ENCODE peak calls at places on chromosome 18, in eight cellular contexts. One of them, this sample, is unnamed.

GRCh38 chr18:76697441-76697901 is 124.9 kb upstream of the ZNF236 start:
- DNase-seq in heart right ventricle: no peak
- DNase-seq in left ventricle myocardium inferior: no peak
- DNase-seq in fibroblast of lung: peak; percentile 13
- DNase-seq in ovary: no peak
- DNase-seq in prostate gland: no peak
- DNase-seq in body of pancreas: no peak
- DNase-seq in DND-41: no peak
- DNase-seq in this sample: no peak

GRCh38 chr18:79881695-79882094 is 69.8 kb downstream of the SLC66A2 start:
- DNase-seq in heart right ventricle: no peak
- DNase-seq in left ventricle myocardium inferior: no peak
- DNase-seq in fibroblast of lung: no peak
- DNase-seq in ovary: no peak
- DNase-seq in prostate gland: no peak
- DNase-seq in body of pancreas: no peak
- DNase-seq in DND-41: no peak
- DNase-seq in this sample: no peak

GRCh38 chr18:75248426-75249191 is 38.0 kb downstream of the TSHZ1 start:
- DNase-seq in heart right ventricle: no peak
- DNase-seq in left ventricle myocardium inferior: no peak
- DNase-seq in fibroblast of lung: no peak
- DNase-seq in ovary: no peak
- DNase-seq in prostate gland: no peak
- DNase-seq in body of pancreas: no peak
- DNase-seq in DND-41: no peak
- DNase-seq in this sample: no peak

GRCh38 chr18:44818148-44818547 is 137.5 kb downstream of the SETBP1 start:
- DNase-seq in heart right ventricle: no peak
- DNase-seq in left ventricle myocardium inferior: no peak
- DNase-seq in fibroblast of lung: no peak
- DNase-seq in ovary: no peak
- DNase-seq in prostate gland: no peak
- DNase-seq in body of pancreas: no peak
- DNase-seq in DND-41: no peak
- DNase-seq in this sample: no peak

GRCh38 chr18:48422947-48423378 is 13.8 kb upstream of the ZBTB7C start:
- DNase-seq in heart right ventricle: no peak
- DNase-seq in left ventricle myocardium inferior: no peak
- DNase-seq in fibroblast of lung: no peak
- DNase-seq in ovary: no peak
- DNase-seq in prostate gland: no peak
- DNase-seq in body of pancreas: no peak
- DNase-seq in DND-41: no peak
- DNase-seq in this sample: no peak

GRCh38 chr18:10205136-10205535 is 249.3 kb upstream of the APCDD1 start:
- DNase-seq in heart right ventricle: peak; percentile 36
- DNase-seq in left ventricle myocardium inferior: no peak
- DNase-seq in fibroblast of lung: no peak
- DNase-seq in ovary: no peak
- DNase-seq in prostate gland: no peak
- DNase-seq in body of pancreas: peak; percentile 21
- DNase-seq in DND-41: no peak
- DNase-seq in this sample: no peak

GRCh38 chr18:22542400-22542835 is 124.7 kb upstream of the CTAGE1 start:
- DNase-seq in heart right ventricle: no peak
- DNase-seq in left ventricle myocardium inferior: peak; percentile 25
- DNase-seq in fibroblast of lung: peak; percentile 47
- DNase-seq in ovary: peak; percentile 64
- DNase-seq in prostate gland: no peak
- DNase-seq in body of pancreas: no peak
- DNase-seq in DND-41: no peak
- DNase-seq in this sample: no peak

GRCh38 chr18:79522451-79523220 is 126.9 kb downstream of the NFATC1 start:
- DNase-seq in heart right ventricle: no peak
- DNase-seq in left ventricle myocardium inferior: no peak
- DNase-seq in fibroblast of lung: no peak
- DNase-seq in ovary: no peak
- DNase-seq in prostate gland: no peak
- DNase-seq in body of pancreas: no peak
- DNase-seq in DND-41: no peak
- DNase-seq in this sample: no peak

GRCh38 chr18:78813156-78813555 is 166.5 kb upstream of the SALL3 start:
- DNase-seq in heart right ventricle: no peak
- DNase-seq in left ventricle myocardium inferior: no peak
- DNase-seq in fibroblast of lung: no peak
- DNase-seq in ovary: no peak
- DNase-seq in prostate gland: no peak
- DNase-seq in body of pancreas: no peak
- DNase-seq in DND-41: no peak
- DNase-seq in this sample: no peak

GRCh38 chr18:48942086-48942485 is 8.7 kb downstream of the SMAD7 start:
- DNase-seq in heart right ventricle: no peak
- DNase-seq in left ventricle myocardium inferior: no peak
- DNase-seq in fibroblast of lung: no peak
- DNase-seq in ovary: no peak
- DNase-seq in prostate gland: no peak
- DNase-seq in body of pancreas: no peak
- DNase-seq in DND-41: no peak
- DNase-seq in this sample: no peak

GRCh38 chr18:5311273-5312009 is 15.9 kb upstream of the ZBTB14 start:
- DNase-seq in heart right ventricle: no peak
- DNase-seq in left ventricle myocardium inferior: no peak
- DNase-seq in fibroblast of lung: peak; percentile 40
- DNase-seq in ovary: no peak
- DNase-seq in prostate gland: no peak
- DNase-seq in body of pancreas: no peak
- DNase-seq in DND-41: no peak
- DNase-seq in this sample: no peak

GRCh38 chr18:67425724-67426123 is 90.8 kb downstream of the DSEL start:
- DNase-seq in heart right ventricle: no peak
- DNase-seq in left ventricle myocardium inferior: no peak
- DNase-seq in fibroblast of lung: peak; percentile 82
- DNase-seq in ovary: no peak
- DNase-seq in prostate gland: no peak
- DNase-seq in body of pancreas: no peak
- DNase-seq in DND-41: no peak
- DNase-seq in this sample: no peak

GRCh38 chr18:56158676-56159075 is 479.7 kb downstream of the TXNL1 start:
- DNase-seq in heart right ventricle: no peak
- DNase-seq in left ventricle myocardium inferior: no peak
- DNase-seq in fibroblast of lung: no peak
- DNase-seq in ovary: no peak
- DNase-seq in prostate gland: no peak
- DNase-seq in body of pancreas: no peak
- DNase-seq in DND-41: no peak
- DNase-seq in this sample: no peak

GRCh38 chr18:44080054-44080453 is 600.6 kb upstream of the SETBP1 start:
- DNase-seq in heart right ventricle: no peak
- DNase-seq in left ventricle myocardium inferior: no peak
- DNase-seq in fibroblast of lung: no peak
- DNase-seq in ovary: no peak
- DNase-seq in prostate gland: no peak
- DNase-seq in body of pancreas: no peak
- DNase-seq in DND-41: no peak
- DNase-seq in this sample: no peak

GRCh38 chr18:23099621-23100020 is 35.7 kb upstream of the CABLES1 start:
- DNase-seq in heart right ventricle: no peak
- DNase-seq in left ventricle myocardium inferior: no peak
- DNase-seq in fibroblast of lung: no peak
- DNase-seq in ovary: no peak
- DNase-seq in prostate gland: peak; percentile 26
- DNase-seq in body of pancreas: no peak
- DNase-seq in DND-41: no peak
- DNase-seq in this sample: no peak

DNA sequence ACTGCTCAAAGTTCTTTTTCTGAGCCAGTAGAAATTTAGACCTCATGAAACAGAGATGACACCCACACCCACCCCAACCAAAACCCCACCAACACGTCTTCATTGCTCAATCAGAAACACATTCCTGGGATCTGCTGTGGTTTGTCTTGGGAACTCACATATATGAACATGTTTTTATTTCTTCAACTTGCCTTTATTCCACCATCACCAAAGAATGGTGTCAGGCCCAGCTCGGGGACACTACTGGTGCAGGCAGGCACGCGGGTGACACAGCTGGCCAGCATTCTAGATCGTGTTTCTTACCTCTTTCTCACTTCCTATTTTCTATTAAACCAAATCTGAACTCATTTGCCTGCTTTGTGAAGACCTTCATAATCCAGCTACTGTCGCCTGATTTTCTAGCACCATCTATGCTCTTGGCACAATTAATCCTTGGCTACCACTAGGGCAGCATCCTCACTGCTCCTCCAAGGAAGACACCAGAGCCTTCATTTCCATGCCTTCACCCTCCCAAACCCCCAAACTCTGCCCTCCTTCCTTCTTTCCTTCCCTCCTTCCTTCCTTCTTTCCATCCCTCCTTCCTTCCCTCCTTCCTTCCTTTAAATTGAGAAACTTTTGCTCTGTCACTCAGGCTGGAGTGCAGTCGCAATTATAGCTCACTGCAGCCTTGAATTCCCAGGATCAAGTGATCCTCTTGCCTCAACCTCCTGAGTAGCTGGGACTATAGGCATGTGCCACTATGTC is 157.1 kb downstream of the BCL2 start:
- DNase-seq in heart right ventricle: no peak
- DNase-seq in left ventricle myocardium inferior: no peak
- DNase-seq in fibroblast of lung: peak; percentile 72
- DNase-seq in ovary: no peak
- DNase-seq in prostate gland: no peak
- DNase-seq in body of pancreas: no peak
- DNase-seq in DND-41: no peak
- DNase-seq in this sample: no peak
- TF ChIP-seq CTCF in heart right ventricle: no peak
- TF ChIP-seq CTCF in left ventricle myocardium inferior: no peak
- TF ChIP-seq CTCF in fibroblast of lung: no peak
- TF ChIP-seq CTCF in ovary: peak; percentile 3
- TF ChIP-seq CTCF in prostate gland: no peak
- TF ChIP-seq CTCF in body of pancreas: no peak
- TF ChIP-seq CTCF in DND-41: no peak
- TF ChIP-seq CTCF in this sample: no peak

GRCh38 chr18:272650-273049 is 4.8 kb upstream of the THOC1 start:
- DNase-seq in heart right ventricle: no peak
- DNase-seq in left ventricle myocardium inferior: no peak
- DNase-seq in fibroblast of lung: no peak
- DNase-seq in ovary: no peak
- DNase-seq in prostate gland: no peak
- DNase-seq in body of pancreas: no peak
- DNase-seq in DND-41: no peak
- DNase-seq in this sample: no peak

GRCh38 chr18:267380-267687 is 513 bp downstream of the THOC1 start:
- DNase-seq in heart right ventricle: no peak
- DNase-seq in left ventricle myocardium inferior: no peak
- DNase-seq in fibroblast of lung: no peak
- DNase-seq in ovary: no peak
- DNase-seq in prostate gland: peak; percentile 6
- DNase-seq in body of pancreas: peak; percentile 23
- DNase-seq in DND-41: no peak
- DNase-seq in this sample: no peak

GRCh38 chr18:273525-273924 is 5.7 kb upstream of the THOC1 start:
- DNase-seq in heart right ventricle: no peak
- DNase-seq in left ventricle myocardium inferior: no peak
- DNase-seq in fibroblast of lung: no peak
- DNase-seq in ovary: no peak
- DNase-seq in prostate gland: no peak
- DNase-seq in body of pancreas: no peak
- DNase-seq in DND-41: no peak
- DNase-seq in this sample: no peak

GRCh38 chr18:267688-268552 is at the start of gene THOC1:
- DNase-seq in heart right ventricle: peak; percentile 93
- DNase-seq in left ventricle myocardium inferior: peak; percentile 93
- DNase-seq in fibroblast of lung: peak; percentile 90
- DNase-seq in ovary: peak; percentile 92
- DNase-seq in prostate gland: peak; percentile 91
- DNase-seq in body of pancreas: peak; percentile 95
- DNase-seq in DND-41: peak; percentile 94
- DNase-seq in this sample: peak; percentile 81

GRCh38 chr18:269480-270090 is 1.7 kb upstream of the THOC1 start:
- DNase-seq in heart right ventricle: no peak
- DNase-seq in left ventricle myocardium inferior: no peak
- DNase-seq in fibroblast of lung: no peak
- DNase-seq in ovary: no peak
- DNase-seq in prostate gland: no peak
- DNase-seq in body of pancreas: no peak
- DNase-seq in DND-41: no peak
- DNase-seq in this sample: no peak
- H3K4me3 ChIP-seq in heart right ventricle: no peak overlapping the region
- H3K4me3 ChIP-seq in left ventricle myocardium inferior: peak overlapping the region; percentile 89
- H3K4me3 ChIP-seq in fibroblast of lung: no peak overlapping the region
- H3K4me3 ChIP-seq in ovary: no peak overlapping the region
- H3K4me3 ChIP-seq in prostate gland: no peak overlapping the region
- H3K4me3 ChIP-seq in body of pancreas: no peak overlapping the region
- H3K4me3 ChIP-seq in DND-41: no peak overlapping the region
- H3K4me3 ChIP-seq in this sample: no peak overlapping the region

DNA sequence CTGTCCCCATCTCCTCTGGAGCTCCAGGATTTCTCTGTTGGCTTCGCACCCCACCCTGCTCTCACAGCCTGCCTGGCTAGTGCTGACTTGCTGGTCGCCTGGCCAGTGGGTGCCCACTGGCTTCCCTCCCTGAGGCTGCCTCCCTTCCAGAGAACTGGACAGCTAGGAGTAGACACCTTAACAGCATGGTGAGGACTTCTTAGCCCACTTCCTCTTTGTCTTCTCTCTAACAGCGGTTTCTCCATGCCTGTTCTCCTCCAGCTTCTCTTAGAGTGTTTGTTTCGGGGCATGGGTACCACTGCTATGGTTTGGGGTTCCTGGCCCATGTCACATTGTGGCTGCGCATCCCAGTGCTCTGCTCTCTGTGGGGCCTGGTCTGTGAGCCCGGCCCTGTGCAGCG is 37.1 kb downstream of the ZNF532 start:
- DNase-seq in heart right ventricle: no peak
- DNase-seq in left ventricle myocardium inferior: no peak
- DNase-seq in fibroblast of lung: no peak
- DNase-seq in ovary: no peak
- DNase-seq in prostate gland: no peak
- DNase-seq in body of pancreas: no peak
- DNase-seq in DND-41: no peak
- DNase-seq in this sample: no peak
- H3K4me1 ChIP-seq in heart right ventricle: peaks cover 9% of the 10 kb centered on the region
- H3K4me1 ChIP-seq in left ventricle myocardium inferior: peaks cover 39% of the 10 kb centered on the region
- H3K4me1 ChIP-seq in fibroblast of lung: no peaks in the 10 kb centered on the region
- H3K4me1 ChIP-seq in ovary: peaks cover 10% of the 10 kb centered on the region
- H3K4me1 ChIP-seq in prostate gland: no peaks in the 10 kb centered on the region
- H3K4me1 ChIP-seq in body of pancreas: no peaks in the 10 kb centered on the region
- H3K4me1 ChIP-seq in DND-41: peaks cover 4% of the 10 kb centered on the region
- H3K4me1 ChIP-seq in this sample: peaks cover 20% of the 10 kb centered on the region

DNA sequence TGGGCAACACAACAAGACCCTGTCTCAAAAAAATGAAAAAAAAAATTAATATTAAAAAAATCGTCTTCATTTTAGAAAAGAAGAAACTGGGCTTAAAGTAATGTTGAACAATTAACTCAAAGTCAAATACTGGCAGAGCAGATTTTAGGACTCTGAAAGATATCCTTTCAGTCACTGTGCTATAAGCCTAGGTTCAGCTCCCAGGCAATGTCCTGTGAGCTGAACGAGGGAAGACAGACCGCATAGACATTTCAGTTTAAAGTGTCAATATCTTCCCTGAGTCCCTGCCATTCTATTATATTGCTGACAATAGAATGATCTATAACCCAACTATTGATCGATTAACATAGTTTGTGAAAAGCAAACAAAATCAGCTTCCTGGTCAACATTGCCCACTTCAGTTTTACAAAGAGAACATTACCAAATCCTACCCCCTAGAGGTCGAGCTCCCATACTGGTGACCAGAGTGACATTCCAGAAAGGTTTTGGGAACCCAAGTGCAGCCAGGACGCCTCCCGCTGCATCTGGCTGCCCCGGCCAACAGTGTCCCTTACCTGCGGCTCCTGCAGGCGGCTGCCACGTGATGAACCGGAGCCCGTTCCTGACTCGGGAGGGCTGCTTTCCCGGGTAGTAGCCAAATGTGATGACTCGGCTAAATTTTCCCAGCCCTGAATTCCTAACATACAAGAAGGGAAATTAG is 639 bp downstream of the MRO start:
- DNase-seq in heart right ventricle: peak; percentile 19
- DNase-seq in left ventricle myocardium inferior: peak; percentile 33
- DNase-seq in fibroblast of lung: no peak
- DNase-seq in ovary: peak; percentile 27
- DNase-seq in prostate gland: peak; percentile 23
- DNase-seq in body of pancreas: peak; percentile 86
- DNase-seq in DND-41: no peak
- DNase-seq in this sample: peak; percentile 27
- TF ChIP-seq CTCF in heart right ventricle: no peak
- TF ChIP-seq CTCF in left ventricle myocardium inferior: no peak
- TF ChIP-seq CTCF in fibroblast of lung: peak; percentile 12
- TF ChIP-seq CTCF in ovary: no peak
- TF ChIP-seq CTCF in prostate gland: peak; percentile 8
- TF ChIP-seq CTCF in body of pancreas: no peak
- TF ChIP-seq CTCF in DND-41: no peak
- TF ChIP-seq CTCF in this sample: no peak

This sample was measured in gastrocnemius medialis.